ENCODE peak calls at places on chromosome 2, in four cellular contexts. U, Y, P and I are unnamed samples.

GRCh38 chr2:64812298-64812697 is 158.6 kb upstream of the SERTAD2 start:
- DNase-seq in U (no peak), Y (no peak), P (no peak), I (no peak)

GRCh38 chr2:241613018-241613780 is 23.8 kb downstream of the THAP4 start:
- DNase-seq in U (no peak), Y (no peak), P (no peak), I (no peak)

GRCh38 chr2:27721884-27722485 is 49.5 kb upstream of the MRPL33 start:
- DNase-seq in U (no peak), Y (no peak), P (no peak), I (no peak)

GRCh38 chr2:239671471-239671870 is 270.7 kb upstream of the HDAC4 start:
- DNase-seq in U (no peak), Y (no peak), P (no peak), I (no peak)

GRCh38 chr2:206083602-206084467 is 2.1 kb downstream of the INO80D start:
- DNase-seq in U (no peak), Y (peak), P (no peak), I (no peak)

GRCh38 chr2:98828793-98829371 is 98.0 kb upstream of the MGAT4A start:
- DNase-seq in U (no peak), Y (no peak), P (no peak), I (no peak)

GRCh38 chr2:97752342-97753334 is 39.3 kb downstream of the ZAP70 start:
- DNase-seq in U (no peak), Y (no peak), P (no peak), I (no peak)

GRCh38 chr2:197386242-197386641 is 48.6 kb downstream of the SF3B1 start:
- DNase-seq in U (no peak), Y (no peak), P (no peak), I (no peak)

GRCh38 chr2:71704688-71705087 is 251.3 kb downstream of the DYSF start:
- DNase-seq in U (no peak), Y (no peak), P (no peak), I (no peak)

GRCh38 chr2:196592912-196593881 is 46.3 kb upstream of the CCDC150 start:
- DNase-seq in U (no peak), Y (peak), P (no peak), I (peak)

GRCh38 chr2:39870871-39871270 is 91.8 kb upstream of the THUMPD2 start:
- DNase-seq in U (no peak), Y (no peak), P (no peak), I (no peak)

GRCh38 chr2:71531522-71532047 is 78.2 kb downstream of the DYSF start:
- DNase-seq in U (no peak), Y (no peak), P (no peak), I (no peak)

GRCh38 chr2:230773039-230773773 is 60.6 kb downstream of the CAB39 start:
- DNase-seq in U (no peak), Y (no peak), P (no peak), I (no peak)

GRCh38 chr2:201223089-201224073 is 37.0 kb upstream of the CASP8 start:
- DNase-seq in U (no peak), Y (no peak), P (no peak), I (no peak)

GRCh38 chr2:157835425-157835824 is 40.7 kb downstream of the ACVR1 start:
- DNase-seq in U (no peak), Y (no peak), P (no peak), I (no peak)

GRCh38 chr2:101197215-101197745 is 46.1 kb upstream of the TBC1D8 start:
- DNase-seq in U (no peak), Y (no peak), P (no peak), I (no peak)

GRCh38 chr2:106970471-106971261 is 84.7 kb upstream of the ST6GAL2 start:
- DNase-seq in U (no peak), Y (no peak), P (no peak), I (no peak)

GRCh38 chr2:105256431-105257047 is 15.0 kb downstream of the GPR45 start:
- DNase-seq in U (no peak), Y (no peak), P (no peak), I (no peak)

GRCh38 chr2:55014962-55015939 is 35.0 kb downstream of the RTN4 start:
- DNase-seq in U (no peak), Y (peak), P (peak), I (peak)

GRCh38 chr2:36545871-36546416 is 52.0 kb downstream of the FEZ2 start:
- DNase-seq in U (no peak), Y (no peak), P (no peak), I (no peak)

GRCh38 chr2:50535971-50536759 is 495.8 kb downstream of the NRXN1 start:
- DNase-seq in U (no peak), Y (peak), P (no peak), I (no peak)

GRCh38 chr2:232689152-232689910 is 7.8 kb upstream of the GIGYF2 start:
- DNase-seq in U (no peak), Y (no peak), P (no peak), I (no peak)

GRCh38 chr2:27705851-27706622 is 42.3 kb downstream of the SLC4A1AP start:
- DNase-seq in U (no peak), Y (peak), P (no peak), I (no peak)

GRCh38 chr2:168211664-168212163 is 35.7 kb downstream of the STK39 start:
- DNase-seq in U (no peak), Y (peak), P (no peak), I (no peak)

GRCh38 chr2:117470311-117471095 is 344.0 kb upstream of the DDX18 start:
- DNase-seq in U (no peak), Y (peak), P (no peak), I (no peak)

GRCh38 chr2:190506666-190507065 is 27.9 kb downstream of the NEMP2 start:
- DNase-seq in U (no peak), Y (peak), P (no peak), I (no peak)

GRCh38 chr2:200713704-200714064 is 98.0 kb upstream of the BZW1 start:
- DNase-seq in U (no peak), Y (no peak), P (no peak), I (no peak)

GRCh38 chr2:12797815-12798214 is 81.1 kb downstream of the TRIB2 start:
- DNase-seq in U (no peak), Y (no peak), P (no peak), I (no peak)

GRCh38 chr2:36538345-36538744 is 59.6 kb downstream of the FEZ2 start:
- DNase-seq in U (no peak), Y (peak), P (no peak), I (peak)

GRCh38 chr2:170034596-170034995 is 143.4 kb upstream of the MYO3B start:
- DNase-seq in U (no peak), Y (no peak), P (no peak), I (no peak)